ENCODE peak calls at places on chromosome 19, in eight cellular contexts. O, V, M, D, S, J, N and E are unnamed samples.
A peak's percentile ranks its signal among the peaks of the same experiment; 100 is the strongest.

GRCh38 chr19:29843180-29844051 is 31.6 kb downstream of the CCNE1 start:
- DNase-seq in O (peak; percentile 56), V (no peak), M (peak; percentile 1), D (peak; percentile 86), S (peak; percentile 38), J (no peak), N (no peak), E (no peak)

GRCh38 chr19:29040951-29041350 is 172.0 kb downstream of the UQCRFS1 start:
- DNase-seq in O (no peak), V (no peak), M (no peak), D (no peak), S (no peak), J (no peak), N (no peak), E (no peak)

GRCh38 chr19:6227156-6227940 is 52.4 kb downstream of the MLLT1 start:
- DNase-seq in O (no peak), V (no peak), M (no peak), D (peak; percentile 66), S (no peak), J (no peak), N (no peak), E (no peak)

GRCh38 chr19:31586282-31586681 is 237.0 kb upstream of the TSHZ3 start:
- DNase-seq in O (no peak), V (no peak), M (no peak), D (no peak), S (no peak), J (no peak), N (no peak), E (peak; percentile 2)

GRCh38 chr19:28943651-28944050 is 269.3 kb downstream of the UQCRFS1 start:
- DNase-seq in O (no peak), V (no peak), M (no peak), D (no peak), S (no peak), J (no peak), N (no peak), E (no peak)

GRCh38 chr19:29873024-29873800 is 61.4 kb downstream of the CCNE1 start:
- DNase-seq in O (no peak), V (peak; percentile 76), M (no peak), D (peak; percentile 83), S (no peak), J (peak; percentile 66), N (no peak), E (no peak)

GRCh38 chr19:20453424-20453938 is 112.1 kb downstream of the ZNF737 start:
- DNase-seq in O (no peak), V (no peak), M (no peak), D (no peak), S (no peak), J (no peak), N (no peak), E (no peak)

GRCh38 chr19:31270897-31271568 is 78.2 kb downstream of the TSHZ3 start:
- DNase-seq in O (no peak), V (no peak), M (peak; percentile 58), D (peak; percentile 33), S (peak; percentile 87), J (no peak), N (no peak), E (peak; percentile 85)

GRCh38 chr19:10290876-10291553 is 1.3 kb downstream of the ICAM5 start:
- DNase-seq in O (peak; percentile 29), V (no peak), M (no peak), D (peak; percentile 94), S (no peak), J (peak; percentile 55), N (no peak), E (no peak)

GRCh38 chr19:47197141-47197540 is 33.9 kb downstream of the BBC3 start:
- DNase-seq in O (no peak), V (no peak), M (no peak), D (no peak), S (no peak), J (no peak), N (no peak), E (no peak)

GRCh38 chr19:47427241-47428176 is 8.2 kb upstream of the MEIS3 start:
- DNase-seq in O (peak; percentile 54), V (peak; percentile 86), M (peak; percentile 40), D (peak; percentile 73), S (peak; percentile 50), J (peak; percentile 89), N (peak; percentile 59), E (peak; percentile 33)

GRCh38 chr19:54928299-54928698 is 19.0 kb downstream of the NLRP7 start:
- DNase-seq in O (no peak), V (no peak), M (no peak), D (no peak), S (peak; percentile 6), J (no peak), N (no peak), E (no peak)

GRCh38 chr19:50318438-50318837 is 10.7 kb downstream of the KCNC3 start:
- DNase-seq in O (no peak), V (no peak), M (no peak), D (no peak), S (no peak), J (no peak), N (no peak), E (no peak)

GRCh38 chr19:38194061-38194701 is 29.8 kb downstream of the DPF1 start:
- DNase-seq in O (no peak), V (no peak), M (no peak), D (no peak), S (no peak), J (no peak), N (no peak), E (no peak)

GRCh38 chr19:41767105-41767504 is 11.8 kb downstream of the CEACAM6 start:
- DNase-seq in O (no peak), V (no peak), M (no peak), D (no peak), S (no peak), J (no peak), N (no peak), E (no peak)
- TF ChIP-seq CTCF in O (no peak), V (no peak), M (no peak), D (no peak), S (no peak), J (no peak), N (no peak), E (no peak)

GRCh38 chr19:49070416-49070815 is 2.1 kb downstream of the KCNA7 start:
- DNase-seq in O (no peak), V (no peak), M (no peak), D (no peak), S (no peak), J (no peak), N (no peak), E (no peak)
- TF ChIP-seq CTCF in O (no peak), V (no peak), M (no peak), D (no peak), S (no peak), J (no peak), N (no peak), E (no peak)

DNA sequence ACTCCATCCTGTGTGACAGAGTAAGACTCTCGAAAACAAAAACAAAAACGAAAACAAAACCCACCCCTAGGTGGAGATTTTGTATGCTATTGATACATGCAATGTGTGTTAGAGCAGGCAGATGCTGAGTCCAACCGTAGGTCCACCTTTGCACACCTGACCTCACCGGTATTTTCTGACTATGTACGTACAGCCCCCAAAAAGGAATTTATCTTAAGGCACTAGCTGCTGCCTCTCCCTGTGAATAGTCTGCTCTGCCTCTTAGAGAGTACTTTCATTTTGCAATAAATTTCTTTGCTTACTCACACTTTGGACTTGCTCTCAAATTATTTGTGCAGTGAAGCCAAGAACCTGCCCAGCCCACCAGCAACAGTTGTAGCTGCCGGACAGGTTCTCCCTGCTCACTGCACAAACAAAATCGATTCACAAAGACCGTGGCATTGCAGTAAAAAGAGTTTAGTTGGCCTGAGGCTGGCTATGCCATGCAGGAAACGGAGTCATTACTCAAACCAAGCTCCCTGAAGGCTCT is 8.2 kb upstream of the ZNF77 start:
- DNase-seq in O (no peak), V (no peak), M (no peak), D (peak; percentile 83), S (peak; percentile 38), J (peak; percentile 75), N (no peak), E (no peak)
- TF ChIP-seq CTCF in O (no peak), V (no peak), M (no peak), D (no peak), S (peak; percentile 9), J (no peak), N (no peak), E (no peak)

GRCh38 chr19:44207126-44207803 is 5.1 kb upstream of the ZNF227 start:
- DNase-seq in O (peak; percentile 95), V (peak; percentile 77), M (peak; percentile 85), D (peak; percentile 95), S (peak; percentile 93), J (peak; percentile 94), N (peak; percentile 85), E (peak; percentile 94)
- TF ChIP-seq CTCF in O (no peak), V (no peak), M (no peak), D (no peak), S (no peak), J (no peak), N (no peak), E (no peak)

GRCh38 chr19:35960432-35960972 is 24.3 kb downstream of the LRFN3 start:
- DNase-seq in O (no peak), V (no peak), M (no peak), D (no peak), S (no peak), J (no peak), N (no peak), E (no peak)

GRCh38 chr19:35959968-35960320 is 23.8 kb downstream of the LRFN3 start:
- DNase-seq in O (no peak), V (no peak), M (no peak), D (no peak), S (no peak), J (no peak), N (no peak), E (no peak)

GRCh38 chr19:35955881-35956634 is 19.9 kb downstream of the LRFN3 start:
- DNase-seq in O (no peak), V (no peak), M (no peak), D (no peak), S (no peak), J (no peak), N (no peak), E (no peak)

GRCh38 chr19:35958660-35959039 is 22.5 kb downstream of the LRFN3 start:
- DNase-seq in O (no peak), V (no peak), M (no peak), D (no peak), S (no peak), J (no peak), N (no peak), E (no peak)

DNA sequence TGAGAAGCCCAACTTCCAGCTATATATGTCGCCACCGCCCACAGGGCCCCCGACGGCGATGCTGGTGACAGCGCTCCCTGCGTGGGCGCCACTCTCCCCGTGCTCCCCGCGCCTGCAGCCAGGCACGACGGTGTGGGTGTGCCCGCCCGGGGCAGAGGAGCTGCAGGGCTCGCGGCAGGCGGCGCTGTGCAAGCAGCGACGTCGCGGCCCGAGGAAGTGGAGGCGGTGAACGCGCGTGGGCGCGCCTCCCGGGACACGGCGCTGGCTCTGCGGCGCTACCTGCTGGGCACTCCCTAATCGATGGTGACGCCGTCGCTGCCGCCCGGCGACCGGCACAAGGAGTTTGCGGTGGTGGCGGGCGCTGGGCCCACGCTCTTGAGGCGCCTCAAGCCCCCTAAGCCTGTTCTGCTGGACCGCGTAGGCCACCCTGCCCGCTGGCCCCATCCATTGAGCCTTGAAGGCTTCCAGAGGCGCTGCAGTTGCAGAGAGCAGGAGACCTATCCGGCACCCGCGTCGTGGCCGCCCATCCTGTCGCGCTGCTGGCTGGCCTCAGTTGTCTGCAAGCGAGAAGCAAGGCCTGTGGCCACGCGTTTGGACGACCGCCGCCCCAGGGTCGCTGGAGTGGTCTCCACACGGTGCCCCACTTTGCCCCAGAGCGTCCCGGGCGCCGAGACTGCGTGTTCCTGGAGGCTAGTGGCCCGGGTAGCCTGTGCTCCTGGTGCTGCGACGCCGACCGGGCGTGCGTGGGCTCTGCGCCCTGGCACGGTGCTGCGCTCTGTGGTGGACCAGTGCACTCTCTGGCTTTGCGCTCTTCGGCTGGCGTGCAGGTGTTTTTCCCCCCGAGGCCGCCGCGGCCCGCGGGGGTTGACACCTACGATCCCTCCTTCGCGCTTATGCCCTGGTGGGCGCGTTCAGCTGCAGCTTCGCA is 23.1 kb downstream of the LRFN3 start:
- DNase-seq in O (no peak), V (peak; percentile 35), M (no peak), D (peak; percentile 85), S (no peak), J (no peak), N (no peak), E (no peak)
- TF ChIP-seq CTCF in O (no peak), V (no peak), M (peak; percentile 7), D (peak; percentile 13), S (no peak), J (no peak), N (no peak), E (no peak)